ENCODE peak calls at places on chromosomes 13 and 19, in four cellular contexts. A is left cardiac atrium, C is COR-L47, I is posterior cingulate gyrus. X is an unnamed sample.

GRCh38 chr19:3979289-3979673 is 6.0 kb downstream of the EEF2 start:
- DNase-seq in A (no peak), C (no peak), I (no peak), X (no peak)

GRCh38 chr19:43300876-43301765 is 31.8 kb upstream of the PSG9 start:
- DNase-seq in A (no peak), C (no peak), I (no peak), X (no peak)

GRCh38 chr13:51125495-51126226 is 14.6 kb upstream of the C13orf42 start:
- DNase-seq in I (peak), C (peak), A (peak), X (peak)

GRCh38 chr13:27549406-27549981 is 70.8 kb downstream of the LNX2 start:
- DNase-seq in I (no peak), C (peak), A (no peak), X (no peak)

GRCh38 chr19:55632463-55632834 is 8.1 kb upstream of the ZNF784 start:
- DNase-seq in C (peak), A (peak), I (peak), X (peak)

GRCh38 chr13:67283602-67284001 is 53.5 kb upstream of the PCDH9 start:
- DNase-seq in I (no peak), C (no peak), A (no peak), X (no peak)

GRCh38 chr19:50803633-50804419 is 13.6 kb downstream of the ACP4 start:
- DNase-seq in I (no peak), C (peak), A (no peak), X (no peak)

GRCh38 chr13:113838711-113839201 is 25.1 kb downstream of the GAS6 start:
- DNase-seq in C (no peak), A (no peak), I (no peak), X (no peak)

GRCh38 chr19:1455336-1456120 is 5.6 kb downstream of the APC2 start:
- DNase-seq in A (peak), I (no peak), C (no peak), X (peak)

GRCh38 chr19:12052571-12053169 is at the start of gene ZNF878:
- DNase-seq in I (peak), C (peak), A (peak), X (peak)

GRCh38 chr13:95484052-95484451 is 68.5 kb upstream of the CLDN10 start:
- DNase-seq in A (no peak), C (no peak), I (no peak), X (no peak)

GRCh38 chr13:113022391-113023216 is 53.6 kb downstream of the MCF2L start:
- DNase-seq in A (no peak), C (no peak), I (no peak), X (no peak)

GRCh38 chr19:18060472-18060871 is 26.3 kb downstream of the IL12RB1 start:
- DNase-seq in C (no peak), I (no peak), A (no peak), X (no peak)

GRCh38 chr19:45913874-45914830 is at the start of gene NANOS2:
- DNase-seq in A (peak), C (no peak), I (peak), X (no peak)

GRCh38 chr13:29707876-29708543 is 112.5 kb upstream of the SLC7A1 start:
- DNase-seq in A (peak), C (peak), I (peak), X (no peak)

GRCh38 chr13:109835321-109835720 is 48.9 kb upstream of the IRS2 start:
- DNase-seq in A (no peak), I (no peak), C (no peak), X (no peak)

GRCh38 chr13:30196025-30196424 is 111.3 kb downstream of the KATNAL1 start:
- DNase-seq in C (peak), I (no peak), A (no peak), X (peak)

GRCh38 chr19:461664-462551 is 1.1 kb upstream of the SHC2 start:
- DNase-seq in C (peak), I (peak), A (no peak), X (peak)

GRCh38 chr19:42253245-42254082 is 1.5 kb downstream of the ERF start:
- DNase-seq in A (peak), I (peak), C (peak), X (peak)

GRCh38 chr13:92164822-92165221 is 766.4 kb downstream of the GPC5 start:
- DNase-seq in C (no peak), I (no peak), A (no peak), X (no peak)

GRCh38 chr19:56477429-56478338 is 539 bp upstream of the ZNF667 start:
- DNase-seq in A (peak), I (peak), C (no peak), X (peak)

GRCh38 chr19:10105241-10106099 is 692 bp upstream of the PPAN start:
- DNase-seq in C (no peak), I (no peak), A (no peak), X (no peak)

GRCh38 chr13:45681101-45681500 is 21.0 kb upstream of the CBY2 start:
- DNase-seq in I (no peak), C (no peak), A (no peak), X (peak)

GRCh38 chr19:13861714-13862531 is 15.0 kb upstream of the NANOS3 start:
- DNase-seq in I (peak), C (peak), A (peak), X (peak)

GRCh38 chr13:36395280-36395679 is 37.0 kb upstream of the CCNA1 start:
- DNase-seq in I (no peak), C (no peak), A (no peak), X (no peak)

GRCh38 chr19:18419699-18420460 is 682 bp downstream of the SSBP4 start:
- DNase-seq in A (peak), C (no peak), I (no peak), X (peak)

GRCh38 chr13:86135856-86136255 is 336.6 kb upstream of the SLITRK6 start:
- DNase-seq in C (no peak), I (no peak), A (no peak), X (no peak)

GRCh38 chr13:42836930-42837329 is 55.5 kb downstream of the FAM216B start:
- DNase-seq in A (no peak), C (no peak), I (no peak), X (no peak)

GRCh38 chr13:30855569-30855968 is 50.5 kb upstream of the MEDAG start:
- DNase-seq in C (no peak), A (no peak), I (no peak), X (no peak)

GRCh38 chr13:42786696-42787095 is 5.3 kb downstream of the FAM216B start:
- DNase-seq in C (no peak), A (no peak), I (no peak), X (no peak)

X was measured in adrenal gland.